ENCODE peak calls at places on chromosomes 7 and 10, in four cellular contexts. One of them, this sample, is unnamed.

GRCh38 chr10:78436706-78437406 is 403.2 kb downstream of the RPS24 start:
- DNase-seq in BJ: no peak
- DNase-seq in dorsolateral prefrontal cortex: no peak
- DNase-seq in body of pancreas: no peak
- DNase-seq in this sample: no peak

GRCh38 chr7:95608344-95609173 is 12.2 kb upstream of the PDK4 start:
- DNase-seq in BJ: peak
- DNase-seq in dorsolateral prefrontal cortex: peak
- DNase-seq in body of pancreas: peak
- DNase-seq in this sample: peak

GRCh38 chr7:139109983-139110411 is 477 bp upstream of the ZC3HAV1 start:
- DNase-seq in BJ: no peak
- DNase-seq in dorsolateral prefrontal cortex: no peak
- DNase-seq in body of pancreas: no peak
- DNase-seq in this sample: no peak

GRCh38 chr7:112759905-112760304 is 30.3 kb downstream of the TMEM168 start:
- DNase-seq in BJ: no peak
- DNase-seq in dorsolateral prefrontal cortex: no peak
- DNase-seq in body of pancreas: no peak
- DNase-seq in this sample: no peak

GRCh38 chr10:34031410-34031809 is 696.9 kb upstream of the NRP1 start:
- DNase-seq in BJ: no peak
- DNase-seq in dorsolateral prefrontal cortex: no peak
- DNase-seq in body of pancreas: peak
- DNase-seq in this sample: peak

GRCh38 chr10:132627736-132628512 is 90.3 kb downstream of the INPP5A start:
- DNase-seq in BJ: peak
- DNase-seq in dorsolateral prefrontal cortex: peak
- DNase-seq in body of pancreas: peak
- DNase-seq in this sample: peak

GRCh38 chr7:96224682-96225081 is 97.2 kb downstream of the SLC25A13 start:
- DNase-seq in BJ: no peak
- DNase-seq in dorsolateral prefrontal cortex: no peak
- DNase-seq in body of pancreas: no peak
- DNase-seq in this sample: no peak

GRCh38 chr10:132808568-132809236 is 22.8 kb upstream of the NKX6-2 start:
- DNase-seq in BJ: no peak
- DNase-seq in dorsolateral prefrontal cortex: no peak
- DNase-seq in body of pancreas: no peak
- DNase-seq in this sample: no peak

GRCh38 chr7:47771301-47771989 is 176.8 kb downstream of the PKD1L1 start:
- DNase-seq in BJ: no peak
- DNase-seq in dorsolateral prefrontal cortex: no peak
- DNase-seq in body of pancreas: no peak
- DNase-seq in this sample: no peak

GRCh38 chr10:113681533-113682470 is 2.1 kb downstream of the CASP7 start:
- DNase-seq in BJ: no peak
- DNase-seq in dorsolateral prefrontal cortex: no peak
- DNase-seq in body of pancreas: no peak
- DNase-seq in this sample: no peak

GRCh38 chr7:148620749-148621372 is 30.3 kb downstream of the C7orf33 start:
- DNase-seq in BJ: no peak
- DNase-seq in dorsolateral prefrontal cortex: no peak
- DNase-seq in body of pancreas: no peak
- DNase-seq in this sample: no peak

GRCh38 chr7:2802504-2803341 is 41.4 kb downstream of the GNA12 start:
- DNase-seq in BJ: no peak
- DNase-seq in dorsolateral prefrontal cortex: no peak
- DNase-seq in body of pancreas: no peak
- DNase-seq in this sample: no peak

GRCh38 chr7:130887182-130888016 is 153.4 kb upstream of the KLF14 start:
- DNase-seq in BJ: peak
- DNase-seq in dorsolateral prefrontal cortex: no peak
- DNase-seq in body of pancreas: no peak
- DNase-seq in this sample: no peak

GRCh38 chr7:30736291-30736690 is 15.6 kb upstream of the INMT start:
- DNase-seq in BJ: no peak
- DNase-seq in dorsolateral prefrontal cortex: no peak
- DNase-seq in body of pancreas: no peak
- DNase-seq in this sample: no peak

GRCh38 chr10:59954296-59954695 is 47.9 kb upstream of the CCDC6 start:
- DNase-seq in BJ: no peak
- DNase-seq in dorsolateral prefrontal cortex: no peak
- DNase-seq in body of pancreas: no peak
- DNase-seq in this sample: no peak

GRCh38 chr10:621981-622740 is 67.3 kb downstream of the DIP2C start:
- DNase-seq in BJ: no peak
- DNase-seq in dorsolateral prefrontal cortex: no peak
- DNase-seq in body of pancreas: no peak
- DNase-seq in this sample: no peak

GRCh38 chr10:101258179-101258885 is 29.1 kb upstream of the LBX1 start:
- DNase-seq in BJ: no peak
- DNase-seq in dorsolateral prefrontal cortex: no peak
- DNase-seq in body of pancreas: no peak
- DNase-seq in this sample: no peak

GRCh38 chr7:155410436-155410835 is 47.5 kb upstream of the EN2 start:
- DNase-seq in BJ: no peak
- DNase-seq in dorsolateral prefrontal cortex: no peak
- DNase-seq in body of pancreas: no peak
- DNase-seq in this sample: no peak

GRCh38 chr10:74542077-74542476 is 284.3 kb upstream of the KAT6B start:
- DNase-seq in BJ: peak
- DNase-seq in dorsolateral prefrontal cortex: no peak
- DNase-seq in body of pancreas: no peak
- DNase-seq in this sample: peak

GRCh38 chr10:90321132-90321816 is 536.6 kb downstream of the HTR7 start:
- DNase-seq in BJ: no peak
- DNase-seq in dorsolateral prefrontal cortex: no peak
- DNase-seq in body of pancreas: no peak
- DNase-seq in this sample: no peak

GRCh38 chr7:36794689-36795088 is 70.4 kb upstream of the AOAH start:
- DNase-seq in BJ: no peak
- DNase-seq in dorsolateral prefrontal cortex: no peak
- DNase-seq in body of pancreas: peak
- DNase-seq in this sample: no peak

GRCh38 chr7:46291601-46292150 is 370.6 kb upstream of the IGFBP3 start:
- DNase-seq in BJ: peak
- DNase-seq in dorsolateral prefrontal cortex: no peak
- DNase-seq in body of pancreas: no peak
- DNase-seq in this sample: peak

GRCh38 chr10:11921800-11922387 is 98.7 kb downstream of the PROSER2 start:
- DNase-seq in BJ: no peak
- DNase-seq in dorsolateral prefrontal cortex: no peak
- DNase-seq in body of pancreas: no peak
- DNase-seq in this sample: no peak

GRCh38 chr7:139702313-139702731 is 75.5 kb downstream of the HIPK2 start:
- DNase-seq in BJ: no peak
- DNase-seq in dorsolateral prefrontal cortex: no peak
- DNase-seq in body of pancreas: peak
- DNase-seq in this sample: no peak

GRCh38 chr7:128217030-128217805 is 23.9 kb upstream of the LEP start:
- DNase-seq in BJ: peak
- DNase-seq in dorsolateral prefrontal cortex: no peak
- DNase-seq in body of pancreas: no peak
- DNase-seq in this sample: peak

GRCh38 chr7:70498633-70499032 is 633.3 kb upstream of the GALNT17 start:
- DNase-seq in BJ: no peak
- DNase-seq in dorsolateral prefrontal cortex: no peak
- DNase-seq in body of pancreas: no peak
- DNase-seq in this sample: no peak

GRCh38 chr7:94452257-94452656 is 57.4 kb upstream of the CASD1 start:
- DNase-seq in BJ: no peak
- DNase-seq in dorsolateral prefrontal cortex: no peak
- DNase-seq in body of pancreas: peak
- DNase-seq in this sample: no peak

GRCh38 chr10:97762816-97763215 is 9.0 kb downstream of the SFRP5 start:
- DNase-seq in BJ: no peak
- DNase-seq in dorsolateral prefrontal cortex: no peak
- DNase-seq in body of pancreas: peak
- DNase-seq in this sample: peak

GRCh38 chr7:98727146-98727709 is 110.1 kb downstream of the NPTX2 start:
- DNase-seq in BJ: no peak
- DNase-seq in dorsolateral prefrontal cortex: no peak
- DNase-seq in body of pancreas: no peak
- DNase-seq in this sample: no peak

GRCh38 chr10:100101526-100102076 is 19.9 kb upstream of the CPN1 start:
- DNase-seq in BJ: no peak
- DNase-seq in dorsolateral prefrontal cortex: no peak
- DNase-seq in body of pancreas: no peak
- DNase-seq in this sample: no peak

GRCh38 chr7:55964802-55965470 is 551 bp downstream of the NIPSNAP2 start:
- DNase-seq in BJ: no peak
- DNase-seq in dorsolateral prefrontal cortex: peak
- DNase-seq in body of pancreas: peak
- DNase-seq in this sample: no peak

GRCh38 chr7:92343719-92344118 is 97.9 kb downstream of the ANKIB1 start:
- DNase-seq in BJ: no peak
- DNase-seq in dorsolateral prefrontal cortex: no peak
- DNase-seq in body of pancreas: no peak
- DNase-seq in this sample: no peak
- H3K4me3 ChIP-seq in BJ: no peak
- H3K4me3 ChIP-seq in dorsolateral prefrontal cortex: no peak
- H3K4me3 ChIP-seq in body of pancreas: no peak
- H3K4me3 ChIP-seq in this sample: no peak

DNA sequence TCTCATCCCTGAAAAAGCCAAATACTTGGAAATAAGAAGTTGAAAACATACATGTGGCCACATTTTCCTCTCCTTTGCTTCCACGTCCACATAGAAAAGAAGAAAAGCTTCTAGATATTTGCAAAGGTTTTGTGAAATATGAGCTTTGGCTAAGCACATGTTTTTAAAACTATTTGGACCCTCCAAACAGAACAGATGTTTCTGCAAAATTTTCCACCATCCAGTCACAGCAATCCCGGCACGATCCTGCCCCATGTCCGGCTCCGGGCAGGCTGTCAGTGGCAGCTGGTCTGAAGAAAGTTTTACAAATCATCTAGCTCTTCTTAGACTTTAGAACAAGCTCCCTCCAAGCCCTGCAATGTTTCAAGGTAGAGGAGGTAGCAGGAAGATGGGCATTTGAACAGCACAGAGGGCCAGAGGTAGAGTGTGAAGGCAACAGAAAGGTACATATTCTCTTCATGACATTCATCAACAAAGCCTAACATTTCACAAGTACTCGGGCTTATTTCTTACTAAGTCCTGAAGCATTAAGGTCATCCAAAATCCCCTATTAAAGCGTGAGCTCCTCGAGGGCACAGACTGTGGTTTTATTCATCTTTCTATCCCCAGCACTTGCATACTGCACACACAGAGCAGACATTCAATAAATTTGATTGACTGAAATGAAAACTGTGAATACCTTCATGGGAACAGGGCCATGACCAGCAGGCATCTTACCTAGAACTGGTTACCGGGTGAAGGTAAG is 110.1 kb downstream of the JAZF1 start:
- DNase-seq in BJ: no peak
- DNase-seq in dorsolateral prefrontal cortex: no peak
- DNase-seq in body of pancreas: no peak
- DNase-seq in this sample: no peak
- H3K4me3 ChIP-seq in BJ: no peak
- H3K4me3 ChIP-seq in dorsolateral prefrontal cortex: no peak
- H3K4me3 ChIP-seq in body of pancreas: no peak
- H3K4me3 ChIP-seq in this sample: no peak

GRCh38 chr10:124449170-124450009 is 445 bp downstream of the NKX1-2 start:
- DNase-seq in BJ: no peak
- DNase-seq in dorsolateral prefrontal cortex: no peak
- DNase-seq in body of pancreas: no peak
- DNase-seq in this sample: no peak
- H3K4me3 ChIP-seq in BJ: no peak
- H3K4me3 ChIP-seq in dorsolateral prefrontal cortex: peak
- H3K4me3 ChIP-seq in body of pancreas: no peak
- H3K4me3 ChIP-seq in this sample: peak

GRCh38 chr7:20152057-20152456 is 65.1 kb downstream of the MACC1 start:
- DNase-seq in BJ: no peak
- DNase-seq in dorsolateral prefrontal cortex: no peak
- DNase-seq in body of pancreas: no peak
- DNase-seq in this sample: no peak
- H3K4me3 ChIP-seq in BJ: no peak
- H3K4me3 ChIP-seq in dorsolateral prefrontal cortex: no peak
- H3K4me3 ChIP-seq in body of pancreas: no peak
- H3K4me3 ChIP-seq in this sample: no peak

This sample was measured in skeletal muscle cell.